ENCODE peak calls at places on chromosomes 4 and X, in eight cellular contexts. X is activated CD4-positive, alpha-beta T cell treated with anti-CD3 and anti-CD28 coated beads for 1 hour; Z is T-helper 9 cell; S is psoas muscle; I is A549; Y is stimulated activated CD4-positive, alpha-beta T cell treated with anti-CD3 and anti-CD28 coated beads, Interleukin-12 subunit alpha, Interleukin-12 subunit beta, amount 100 ng/mL, for 4 hours; V is erythroblast; W is endodermal cell. Q is an unnamed sample.

GRCh38 chrX:87140800-87141483 is 376.7 kb upstream of the KLHL4 start:
- DNase-seq in X (no peak), Z (no peak), S (no peak), I (no peak), Y (no peak), V (no peak), W (no peak), Q (no peak)

GRCh38 chr4:107800058-107800457 is 24.7 kb upstream of the SGMS2 start:
- DNase-seq in X (no peak), Z (no peak), S (no peak), I (no peak), Y (no peak), V (no peak), W (no peak), Q (no peak)

GRCh38 chr4:163587867-163588266 is 93.4 kb downstream of the TMA16 start:
- DNase-seq in X (no peak), Z (no peak), S (no peak), I (peak), Y (no peak), V (no peak), W (peak), Q (no peak)

GRCh38 chrX:48703642-48704481 is 7.3 kb downstream of the SUV39H1 start:
- DNase-seq in X (no peak), Z (no peak), S (no peak), I (peak), Y (no peak), V (no peak), W (no peak), Q (peak)

GRCh38 chrX:14873676-14874049 is 442 bp downstream of the MOSPD2 start:
- DNase-seq in X (no peak), Z (no peak), S (no peak), I (no peak), Y (no peak), V (no peak), W (no peak), Q (no peak)

GRCh38 chr4:131302108-131302507 is 1847.0 kb upstream of the PCDH10 start:
- DNase-seq in X (no peak), Z (no peak), S (no peak), I (peak), Y (no peak), V (no peak), W (peak), Q (no peak)

GRCh38 chrX:140526138-140526537 is 21.3 kb upstream of the SOX3 start:
- DNase-seq in X (no peak), Z (no peak), S (no peak), I (no peak), Y (no peak), V (no peak), W (peak), Q (peak)

GRCh38 chr4:37389967-37390580 is 145.5 kb downstream of the NWD2 start:
- DNase-seq in X (no peak), Z (no peak), S (no peak), I (peak), Y (no peak), V (peak), W (peak), Q (peak)

GRCh38 chr4:101217353-101218031 is 129.8 kb downstream of the PPP3CA start:
- DNase-seq in X (no peak), Z (no peak), S (no peak), I (peak), Y (no peak), V (no peak), W (no peak), Q (no peak)

GRCh38 chrX:357693-358471 is 28.8 kb downstream of the PPP2R3B start:
- DNase-seq in X (peak), Z (no peak), S (no peak), I (peak), Y (peak), V (no peak), W (no peak), Q (peak)

GRCh38 chr4:109588176-109588575 is 28.1 kb downstream of the MCUB start:
- DNase-seq in X (no peak), Z (no peak), S (no peak), I (no peak), Y (peak), V (no peak), W (no peak), Q (no peak)

Q was measured in M059J.